ENCODE peak calls at places on chromosomes 4 and X, in ten cellular contexts. M is neural progenitor cell, Q is endothelial cell, B is upper lobe of right lung, V is Peyer's patch, A is GM06990, L is tibial nerve, K is NB4, U is neural crest cell, T is nephron progenitor cell. C is an unnamed sample.

GRCh38 chr4:20095805-20096541 is 155.7 kb upstream of the SLIT2 start:
- DNase-seq in M (no peak), Q (no peak), B (no peak), V (no peak), A (no peak), L (no peak), K (no peak), U (no peak), T (no peak), C (no peak)

GRCh38 chrX:45715787-45716186 is 515.1 kb upstream of the DIPK2B start:
- DNase-seq in M (no peak), Q (no peak), B (no peak), V (no peak), A (no peak), L (no peak), K (no peak), U (no peak), T (no peak), C (no peak)

GRCh38 chrX:10381218-10381617 is 224.4 kb downstream of the CLCN4 start:
- DNase-seq in M (no peak), Q (no peak), B (no peak), V (no peak), A (no peak), L (no peak), K (no peak), U (no peak), T (no peak), C (no peak)

GRCh38 chrX:119570351-119570835 is 4.0 kb upstream of the UBE2A start:
- DNase-seq in M (no peak), Q (no peak), B (no peak), V (no peak), A (no peak), L (no peak), K (no peak), U (no peak), T (no peak), C (no peak)

GRCh38 chr4:142347241-142347640 is 498.9 kb downstream of the INPP4B start:
- DNase-seq in M (no peak), Q (no peak), B (no peak), V (no peak), A (no peak), L (no peak), K (no peak), U (no peak), T (no peak), C (no peak)

GRCh38 chr4:87151730-87152129 is 68.7 kb downstream of the KLHL8 start:
- DNase-seq in M (no peak), Q (no peak), B (no peak), V (no peak), A (no peak), L (no peak), K (no peak), U (no peak), T (no peak), C (no peak)

GRCh38 chr4:155629183-155629825 is 37.3 kb upstream of the GUCY1A1 start:
- DNase-seq in M (no peak), Q (no peak), B (no peak), V (no peak), A (no peak), L (no peak), K (no peak), U (no peak), T (no peak), C (no peak)

GRCh38 chrX:39497717-39498265 is 600.0 kb downstream of the BCOR start:
- DNase-seq in M (no peak), Q (no peak), B (no peak), V (no peak), A (no peak), L (no peak), K (peak), U (no peak), T (no peak), C (no peak)

GRCh38 chrX:152139589-152139988 is 1.2 kb upstream of the MAGEA10 start:
- DNase-seq in M (no peak), Q (no peak), B (no peak), V (no peak), A (no peak), L (no peak), K (no peak), U (no peak), T (no peak), C (no peak)

GRCh38 chr4:80461412-80461811 is 125.9 kb downstream of the CFAP299 start:
- DNase-seq in M (no peak), Q (no peak), B (no peak), V (no peak), A (no peak), L (no peak), K (no peak), U (no peak), T (no peak), C (no peak)

GRCh38 chr4:57501715-57502114 is 391.5 kb upstream of the IGFBP7 start:
- DNase-seq in M (no peak), Q (no peak), B (no peak), V (no peak), A (no peak), L (no peak), K (no peak), U (no peak), T (no peak), C (no peak)

GRCh38 chrX:11401966-11402365 is 108.8 kb downstream of the AMELX start:
- DNase-seq in M (no peak), Q (no peak), B (no peak), V (no peak), A (no peak), L (no peak), K (no peak), U (no peak), T (no peak), C (no peak)

GRCh38 chr4:151865327-151865726 is 104.5 kb upstream of the GATB start:
- DNase-seq in M (no peak), Q (no peak), B (peak), V (peak), A (no peak), L (peak), K (peak), U (no peak), T (no peak), C (no peak)

GRCh38 chrX:103776586-103776985 is at the start of gene PLP1:
- DNase-seq in M (peak), Q (no peak), B (no peak), V (no peak), A (no peak), L (no peak), K (no peak), U (no peak), T (no peak), C (no peak)

GRCh38 chr4:122854444-122854843 is 27.8 kb downstream of the FGF2 start:
- DNase-seq in M (no peak), Q (no peak), B (no peak), V (no peak), A (no peak), L (no peak), K (no peak), U (no peak), T (no peak), C (no peak)

GRCh38 chr4:26028793-26029511 is 114.9 kb downstream of the SMIM20 start:
- DNase-seq in M (peak), Q (peak), B (peak), V (peak), A (peak), L (peak), K (peak), U (peak), T (peak), C (peak)

GRCh38 chr4:185778307-185778706 is 33.7 kb downstream of the SORBS2 start:
- DNase-seq in M (no peak), Q (no peak), B (no peak), V (no peak), A (no peak), L (no peak), K (no peak), U (no peak), T (no peak), C (no peak)

GRCh38 chrX:34734383-34734782 is 77.3 kb upstream of the TMEM47 start:
- DNase-seq in M (no peak), Q (no peak), B (no peak), V (no peak), A (no peak), L (no peak), K (no peak), U (no peak), T (no peak), C (no peak)

GRCh38 chr4:175273995-175274753 is 356.0 kb downstream of the ADAM29 start:
- DNase-seq in M (no peak), Q (no peak), B (no peak), V (no peak), A (no peak), L (no peak), K (no peak), U (no peak), T (no peak), C (no peak)

GRCh38 chr4:156889616-156890594 is 81.7 kb downstream of the PDGFC start:
- DNase-seq in M (no peak), Q (no peak), B (no peak), V (peak), A (no peak), L (peak), K (no peak), U (no peak), T (no peak), C (no peak)

GRCh38 chr4:174490356-174490969 is 31.8 kb downstream of the HPGD start:
- DNase-seq in M (no peak), Q (no peak), B (no peak), V (no peak), A (no peak), L (no peak), K (no peak), U (no peak), T (no peak), C (no peak)

GRCh38 chr4:2930821-2931764 is 32.1 kb downstream of the NOP14 start:
- DNase-seq in M (no peak), Q (peak), B (peak), V (peak), A (no peak), L (no peak), K (peak), U (no peak), T (no peak), C (peak)

GRCh38 chr4:76498550-76498949 is 63.5 kb downstream of the SHROOM3 start:
- DNase-seq in M (no peak), Q (no peak), B (no peak), V (no peak), A (no peak), L (no peak), K (no peak), U (no peak), T (no peak), C (no peak)

GRCh38 chrX:110944323-110944761 is 148.7 kb upstream of the CHRDL1 start:
- DNase-seq in M (peak), Q (peak), B (no peak), V (no peak), A (no peak), L (no peak), K (no peak), U (no peak), T (peak), C (no peak)

GRCh38 chr4:42671431-42672194 is 14.7 kb upstream of the ATP8A1 start:
- DNase-seq in M (no peak), Q (no peak), B (no peak), V (peak), A (no peak), L (no peak), K (peak), U (no peak), T (no peak), C (no peak)

GRCh38 chr4:162265802-162266201 is 102.0 kb upstream of the FSTL5 start:
- DNase-seq in M (no peak), Q (no peak), B (no peak), V (no peak), A (no peak), L (no peak), K (no peak), U (no peak), T (no peak), C (no peak)

DNA sequence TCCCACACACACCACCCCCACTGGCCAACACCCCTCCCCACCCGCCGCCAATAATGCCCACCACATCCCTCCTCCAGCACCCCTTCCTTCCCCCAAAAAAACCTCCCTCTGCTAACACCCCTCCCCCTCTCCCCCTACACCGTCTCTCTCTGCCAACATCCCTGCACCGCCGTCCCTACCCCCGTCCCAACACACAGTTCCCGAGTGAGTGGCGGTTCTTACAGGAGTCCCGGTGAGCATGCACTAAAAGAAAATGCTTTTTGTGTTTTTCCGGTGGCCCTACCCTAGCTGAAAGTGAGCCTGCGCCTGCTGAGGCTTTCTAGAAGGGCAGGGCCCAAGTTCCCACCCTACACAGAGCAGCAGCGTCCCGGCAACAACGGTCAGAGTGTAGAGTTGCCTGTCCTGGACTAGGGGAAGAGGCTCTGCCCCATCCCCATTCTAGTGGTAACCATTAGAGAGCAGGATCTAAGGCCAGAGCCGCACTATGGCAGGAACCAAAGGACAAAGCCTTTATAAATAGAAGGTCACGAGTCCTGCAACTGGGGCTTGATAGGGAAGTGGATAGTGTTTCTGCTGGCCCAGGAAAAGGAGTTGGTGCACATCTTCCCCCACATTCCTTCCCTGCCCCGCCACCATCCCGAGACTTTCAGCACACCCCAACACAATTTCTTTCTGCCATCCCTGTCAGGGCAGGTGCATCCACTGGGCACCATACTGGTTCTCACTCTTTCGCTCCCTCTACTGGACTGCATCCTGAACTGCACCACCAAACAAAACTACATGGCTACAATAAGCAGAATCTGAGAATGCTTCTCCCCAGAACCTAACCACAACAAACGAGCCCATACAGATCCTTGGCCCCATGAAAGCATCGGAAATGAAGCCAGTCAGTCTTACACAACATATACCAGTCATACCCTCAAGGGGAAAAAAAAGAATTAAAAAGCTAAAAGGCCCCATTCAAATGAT is 78.1 kb upstream of the PAGE3 start:
- DNase-seq in M (peak), Q (no peak), B (no peak), V (peak), A (no peak), L (peak), K (peak), U (no peak), T (no peak), C (no peak)
- TF ChIP-seq CTCF in M (peak), Q (no peak), B (peak), V (peak), A (peak), L (peak), K (peak), U (peak), T (no peak), C (no peak)

GRCh38 chrX:2541603-2542002 is 40.8 kb upstream of the DHRSX start:
- DNase-seq in M (no peak), Q (no peak), B (no peak), V (no peak), A (no peak), L (no peak), K (no peak), U (no peak), T (no peak), C (no peak)

GRCh38 chrX:2539586-2539985 is 38.8 kb upstream of the DHRSX start:
- DNase-seq in M (no peak), Q (no peak), B (no peak), V (no peak), A (no peak), L (no peak), K (no peak), U (no peak), T (no peak), C (no peak)

GRCh38 chrX:2540426-2540942 is 39.7 kb upstream of the DHRSX start:
- DNase-seq in M (no peak), Q (no peak), B (no peak), V (no peak), A (no peak), L (no peak), K (no peak), U (no peak), T (no peak), C (no peak)

GRCh38 chrX:2536974-2537373 is 36.2 kb upstream of the DHRSX start:
- DNase-seq in M (no peak), Q (no peak), B (no peak), V (no peak), A (no peak), L (peak), K (no peak), U (no peak), T (no peak), C (no peak)

DNA sequence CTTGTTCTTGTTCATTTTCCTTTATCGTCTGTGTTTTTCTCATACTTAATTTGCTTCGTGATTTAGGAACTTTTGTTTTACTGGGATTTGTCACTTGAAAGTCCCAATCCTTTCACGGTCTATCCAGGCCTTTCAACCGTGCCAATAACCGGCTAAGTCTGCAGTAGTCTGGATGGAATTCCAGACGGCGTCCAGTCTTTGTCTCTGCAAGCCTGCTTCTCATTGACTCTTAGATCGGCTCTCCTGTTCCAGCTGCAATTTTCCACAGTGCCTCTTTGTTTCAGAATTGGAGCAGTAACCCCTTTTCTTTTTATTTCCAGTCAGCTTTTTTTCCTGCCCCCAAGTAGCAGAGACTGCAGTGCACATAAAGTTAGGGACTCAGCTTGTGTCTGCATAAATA is 37.2 kb upstream of the DHRSX start:
- DNase-seq in M (peak), Q (no peak), B (no peak), V (no peak), A (no peak), L (peak), K (no peak), U (peak), T (no peak), C (no peak)
- TF ChIP-seq CTCF in M (no peak), Q (no peak), B (no peak), V (no peak), A (no peak), L (no peak), K (no peak), U (no peak), T (no peak), C (no peak)

GRCh38 chr4:8398347-8398746 is 42.2 kb downstream of the ACOX3 start:
- DNase-seq in M (no peak), Q (no peak), B (no peak), V (no peak), A (no peak), L (no peak), K (peak), U (no peak), T (no peak), C (no peak)

GRCh38 chr4:8396762-8397406 is 43.6 kb downstream of the ACOX3 start:
- DNase-seq in M (no peak), Q (no peak), B (no peak), V (no peak), A (no peak), L (no peak), K (no peak), U (no peak), T (no peak), C (no peak)

GRCh38 chr4:8400641-8401325 is 39.7 kb downstream of the ACOX3 start:
- DNase-seq in M (no peak), Q (no peak), B (no peak), V (no peak), A (no peak), L (no peak), K (peak), U (no peak), T (no peak), C (no peak)

GRCh38 chr4:8401665-8402064 is 38.9 kb downstream of the ACOX3 start:
- DNase-seq in M (no peak), Q (no peak), B (no peak), V (no peak), A (no peak), L (no peak), K (no peak), U (no peak), T (no peak), C (no peak)

GRCh38 chr4:8399298-8399697 is 41.2 kb downstream of the ACOX3 start:
- DNase-seq in M (no peak), Q (no peak), B (no peak), V (no peak), A (no peak), L (no peak), K (peak), U (no peak), T (no peak), C (no peak)
- TF ChIP-seq CTCF in M (no peak), Q (no peak), B (no peak), V (no peak), A (no peak), L (no peak), K (no peak), U (no peak), T (no peak), C (no peak)

DNA sequence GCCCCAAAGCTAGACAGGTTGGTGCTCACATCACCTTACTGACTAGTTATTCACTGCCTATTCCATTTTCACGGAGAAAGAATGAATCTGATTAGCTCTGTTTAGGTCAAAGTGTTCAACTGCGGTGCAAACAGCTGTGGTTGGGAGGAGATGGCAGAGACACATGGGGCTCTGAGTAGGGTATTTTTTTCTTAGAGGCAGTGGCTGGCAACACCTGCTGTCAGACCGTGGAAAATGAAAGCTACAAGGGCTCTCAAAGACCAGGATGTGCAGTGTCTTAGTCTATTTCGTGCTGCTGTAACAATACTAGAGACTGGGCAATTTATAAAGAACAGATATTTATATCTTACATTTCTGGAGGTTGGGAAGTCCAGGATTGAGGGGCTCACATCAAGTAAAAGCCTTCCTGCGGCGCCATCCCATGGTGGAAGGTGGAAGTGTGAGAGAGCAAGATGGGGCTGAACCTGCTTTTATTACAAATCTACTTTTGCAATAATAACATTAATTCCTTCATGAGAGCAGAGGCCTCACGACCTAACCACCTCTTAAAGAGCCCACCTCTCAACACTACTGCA is 10.6 kb downstream of the NYX start:
- DNase-seq in M (no peak), Q (no peak), B (no peak), V (no peak), A (no peak), L (no peak), K (peak), U (no peak), T (no peak), C (no peak)
- TF ChIP-seq CTCF in M (peak), Q (no peak), B (peak), V (peak), A (peak), L (no peak), K (peak), U (no peak), T (no peak), C (no peak)

C was measured in activated B cell treated with CpG ODN at 0.5 μM for 24 hours.